ENCODE peak calls at places on chromosomes 6 and 20, in ten cellular contexts. F, U, A, B, T, H, W, Y, I and Z are unnamed samples. For H3K27me3, the result is how much of the 10 kb centered on the place peaks cover.

GRCh38 chr6:5341845-5342244 is 80.5 kb downstream of the FARS2 start:
- DNase-seq in I (no peak), T (no peak), A (no peak), U (no peak), B (no peak), H (no peak), Y (no peak), F (no peak), W (no peak), Z (no peak)

GRCh38 chr6:109013551-109014101 is 81.0 kb downstream of the SESN1 start:
- DNase-seq in H (no peak), I (no peak), T (no peak), A (no peak), F (no peak), U (no peak), W (no peak), Y (no peak), B (no peak), Z (no peak)

GRCh38 chr20:17504898-17505663 is 26.1 kb downstream of the BFSP1 start:
- DNase-seq in A (peak), Y (peak), W (peak), B (peak), I (peak), H (peak), F (peak), T (peak), U (peak), Z (peak)

GRCh38 chr6:53437557-53438202 is 88.9 kb upstream of the ELOVL5 start:
- DNase-seq in Y (peak), I (no peak), T (no peak), W (no peak), A (peak), H (no peak), B (no peak), U (no peak), F (peak), Z (peak)

GRCh38 chr6:100549406-100550167 is 84.9 kb upstream of the SIM1 start:
- DNase-seq in I (no peak), Y (no peak), B (no peak), F (peak), A (no peak), H (no peak), T (no peak), W (no peak), U (no peak), Z (no peak)

GRCh38 chr6:88867841-88868558 is 95.4 kb downstream of the RNGTT start:
- DNase-seq in U (no peak), F (peak), T (no peak), B (no peak), A (no peak), I (no peak), Y (no peak), H (no peak), W (no peak), Z (no peak)

GRCh38 chr20:26208296-26209091 is 511.8 kb upstream of the ZNF337 start:
- DNase-seq in F (no peak), H (no peak), T (no peak), A (no peak), Y (peak), U (no peak), I (peak), W (no peak), B (no peak), Z (no peak)

GRCh38 chr6:35948725-35949124 is 27.8 kb upstream of the SRPK1 start:
- DNase-seq in B (no peak), U (no peak), A (peak), F (peak), Y (no peak), H (no peak), T (no peak), W (no peak), I (no peak), Z (no peak)

GRCh38 chr6:158672726-158673125 is 22.9 kb downstream of the SYTL3 start:
- DNase-seq in U (no peak), H (no peak), T (no peak), Y (peak), A (no peak), F (no peak), I (no peak), B (no peak), W (no peak), Z (no peak)

GRCh38 chr6:135096403-135097130 is 41.9 kb upstream of the HBS1L start:
- DNase-seq in B (no peak), I (no peak), H (no peak), A (no peak), T (no peak), F (no peak), W (no peak), Y (no peak), U (no peak), Z (no peak)

GRCh38 chr20:19619904-19620430 is 138.1 kb upstream of the RIN2 start:
- DNase-seq in I (no peak), U (no peak), W (no peak), F (no peak), T (no peak), H (no peak), B (no peak), Y (no peak), A (no peak), Z (no peak)
- H3K27me3 ChIP-seq in I (under half), U (under half), W (under half), F (under half), T (under half), H (under half), B (under half), Y (under half), A (under half), Z (under half)

GRCh38 chr6:37176268-37177082 is 6.5 kb downstream of the PIM1 start:
- DNase-seq in I (no peak), W (no peak), Y (no peak), B (no peak), U (no peak), T (no peak), H (no peak), A (no peak), F (no peak), Z (no peak)
- TF ChIP-seq POLR2A in I (no peak), W (no peak), Y (no peak), B (no peak), U (no peak), T (no peak), H (no peak), A (no peak), F (peak), Z (no peak)

DNA sequence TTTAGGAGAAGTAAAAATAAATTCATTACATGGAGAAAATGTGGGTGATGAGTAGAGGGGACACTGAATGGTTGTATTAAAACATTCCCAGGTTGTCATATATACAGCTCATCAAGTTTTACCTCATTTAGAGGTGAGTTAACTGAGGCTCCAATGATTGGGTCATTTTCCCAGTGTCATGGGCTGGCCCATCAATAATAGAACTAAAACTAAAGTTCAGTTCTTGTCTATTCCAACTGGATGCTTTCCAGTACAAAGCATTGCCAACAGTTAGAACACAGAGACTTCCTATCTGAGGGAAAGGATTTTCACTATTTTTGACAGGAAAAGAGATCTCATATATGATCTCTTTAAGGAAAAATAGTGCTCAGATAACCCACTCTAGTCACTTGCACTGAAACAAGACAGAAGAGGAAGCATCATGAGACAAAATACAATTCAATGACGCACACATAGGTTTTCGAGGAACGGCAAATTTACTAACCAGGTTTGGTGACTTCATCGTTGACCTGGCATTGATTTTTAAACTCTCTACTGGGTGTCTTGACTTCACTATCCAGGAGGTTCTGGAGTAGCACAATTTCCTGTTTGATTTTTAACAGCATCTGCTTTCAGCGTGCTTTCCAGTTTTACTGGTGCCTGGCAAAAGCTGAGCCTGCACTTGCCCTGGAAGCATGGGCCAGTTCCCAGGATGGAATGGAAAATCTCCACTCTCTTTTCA is 195.5 kb upstream of the FBXL4 start:
- DNase-seq in U (no peak), T (no peak), I (no peak), W (no peak), F (no peak), H (no peak), Y (no peak), B (no peak), A (no peak), Z (no peak)
- H3K27ac ChIP-seq in U (no peak), T (no peak), I (no peak), W (no peak), F (no peak), H (no peak), Y (no peak), B (no peak), A (no peak), Z (no peak)

DNA sequence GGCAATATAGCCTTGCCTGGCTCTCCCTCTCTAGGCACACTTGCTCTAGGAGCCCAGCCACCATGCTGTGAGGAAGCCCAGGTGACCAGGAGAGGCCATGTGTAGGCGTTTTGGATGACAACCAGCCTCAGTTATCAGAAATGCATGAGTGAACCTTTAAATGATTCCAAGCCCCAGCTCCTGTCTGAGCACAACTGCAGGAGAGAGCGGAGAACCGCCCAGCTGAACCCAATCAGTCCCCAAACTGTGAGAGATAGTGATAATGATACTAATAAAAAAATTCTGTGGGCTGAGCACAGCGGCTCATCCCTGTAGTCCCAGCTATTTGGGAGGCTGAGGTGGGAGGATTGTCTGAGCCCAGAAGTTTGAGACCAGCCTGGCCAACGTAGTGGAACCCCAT is 83.8 kb upstream of the TOX2 start:
- DNase-seq in H (no peak), W (no peak), I (peak), Y (no peak), F (no peak), T (no peak), A (no peak), B (no peak), U (no peak), Z (no peak)
- H3K27me3 ChIP-seq in H (under half), W (under half), I (under half), Y (under half), F (under half), T (under half), A (under half), B (under half), U (under half), Z (under half)

DNA sequence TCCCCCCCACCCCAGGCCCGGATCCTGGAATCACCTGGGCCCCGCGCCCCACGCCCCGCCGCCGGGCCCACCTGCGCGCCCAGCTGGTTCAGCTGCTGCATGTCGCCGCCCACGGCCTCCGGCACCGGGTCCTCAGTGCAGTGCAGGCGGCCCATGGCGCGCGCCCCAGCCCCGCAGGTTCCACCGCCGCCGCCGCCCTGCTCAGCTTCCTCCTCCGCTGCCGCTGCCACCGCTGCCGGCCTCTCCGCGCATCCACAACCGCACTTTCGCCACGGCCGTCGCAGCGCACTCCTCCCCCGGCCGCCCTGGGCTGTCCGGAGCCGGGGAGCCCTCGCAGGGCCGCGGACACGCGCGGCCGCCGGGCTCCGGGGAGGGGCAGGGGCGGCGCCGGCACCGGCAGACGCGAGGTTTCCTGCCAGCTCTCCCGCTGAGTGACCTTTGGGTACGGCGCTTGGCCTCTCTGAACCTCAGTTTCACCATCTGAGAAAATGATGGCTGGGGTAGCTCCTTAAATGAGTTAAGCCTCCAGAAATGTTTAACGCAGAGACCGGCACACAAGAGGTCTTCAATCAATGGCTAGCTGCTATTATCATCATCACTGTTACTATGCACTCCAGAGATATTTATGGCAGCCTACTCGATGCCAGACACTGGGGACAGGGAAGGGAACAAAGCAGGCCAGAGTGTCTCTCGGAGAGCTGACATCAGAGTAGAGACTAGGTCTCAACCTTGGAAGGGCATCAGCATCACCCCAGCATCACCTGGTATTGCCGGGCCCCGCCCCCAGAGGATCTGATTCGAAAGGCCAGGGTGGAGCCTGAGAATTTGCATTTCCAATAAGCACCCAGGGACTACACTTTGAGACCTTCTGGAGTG is at the start of gene COMMD7:
- DNase-seq in I (peak), U (peak), B (peak), A (no peak), W (peak), T (peak), Y (peak), F (peak), H (peak), Z (peak)
- TF ChIP-seq POLR2A in I (no peak), U (no peak), B (no peak), A (no peak), W (no peak), T (no peak), Y (peak), F (peak), H (no peak), Z (no peak)

GRCh38 chr6:48671506-48671905 is 560.5 kb upstream of the PTCHD4 start:
- DNase-seq in T (no peak), Y (no peak), B (no peak), F (peak), W (no peak), U (no peak), I (no peak), A (no peak), H (no peak), Z (no peak)

GRCh38 chr6:48670546-48670945 is 559.5 kb upstream of the PTCHD4 start:
- DNase-seq in A (no peak), H (no peak), U (no peak), W (no peak), T (no peak), Y (no peak), F (no peak), B (no peak), I (no peak), Z (no peak)

GRCh38 chr6:48664850-48665249 is 553.9 kb upstream of the PTCHD4 start:
- DNase-seq in Y (no peak), U (no peak), T (no peak), A (no peak), F (peak), I (no peak), B (no peak), H (no peak), W (no peak), Z (no peak)

GRCh38 chr6:48667797-48668196 is 556.8 kb upstream of the PTCHD4 start:
- DNase-seq in U (no peak), Y (no peak), B (no peak), W (no peak), T (no peak), A (no peak), I (no peak), F (no peak), H (no peak), Z (no peak)
- H3K27ac ChIP-seq in U (no peak), Y (no peak), B (no peak), W (no peak), T (no peak), A (no peak), I (no peak), F (no peak), H (no peak), Z (no peak)

GRCh38 chr20:21509079-21509596 is 4.7 kb downstream of the NKX2-2 start:
- DNase-seq in W (no peak), I (no peak), F (no peak), Y (no peak), B (no peak), A (no peak), U (no peak), H (no peak), T (no peak), Z (no peak)
- H3K27me3 ChIP-seq in W (half or more), I (half or more), F (half or more), Y (half or more), B (half or more), A (under half), U (half or more), H (half or more), T (under half), Z (half or more)

GRCh38 chr6:129603731-129604130 is 106.2 kb downstream of the ARHGAP18 start:
- DNase-seq in Y (no peak), B (no peak), A (no peak), I (no peak), W (no peak), T (no peak), U (no peak), H (no peak), F (no peak), Z (no peak)

GRCh38 chr6:129597023-129597713 is 112.8 kb downstream of the ARHGAP18 start:
- DNase-seq in W (no peak), F (no peak), T (no peak), H (no peak), U (no peak), A (no peak), I (no peak), Y (peak), B (no peak), Z (no peak)

GRCh38 chr6:129599467-129599866 is 110.5 kb downstream of the ARHGAP18 start:
- DNase-seq in B (no peak), Y (no peak), F (no peak), W (no peak), H (no peak), U (no peak), A (no peak), I (no peak), T (no peak), Z (no peak)

GRCh38 chr6:129601323-129601722 is 108.7 kb downstream of the ARHGAP18 start:
- DNase-seq in Y (no peak), W (no peak), T (no peak), I (no peak), H (no peak), U (no peak), F (no peak), A (no peak), B (no peak), Z (no peak)

DNA sequence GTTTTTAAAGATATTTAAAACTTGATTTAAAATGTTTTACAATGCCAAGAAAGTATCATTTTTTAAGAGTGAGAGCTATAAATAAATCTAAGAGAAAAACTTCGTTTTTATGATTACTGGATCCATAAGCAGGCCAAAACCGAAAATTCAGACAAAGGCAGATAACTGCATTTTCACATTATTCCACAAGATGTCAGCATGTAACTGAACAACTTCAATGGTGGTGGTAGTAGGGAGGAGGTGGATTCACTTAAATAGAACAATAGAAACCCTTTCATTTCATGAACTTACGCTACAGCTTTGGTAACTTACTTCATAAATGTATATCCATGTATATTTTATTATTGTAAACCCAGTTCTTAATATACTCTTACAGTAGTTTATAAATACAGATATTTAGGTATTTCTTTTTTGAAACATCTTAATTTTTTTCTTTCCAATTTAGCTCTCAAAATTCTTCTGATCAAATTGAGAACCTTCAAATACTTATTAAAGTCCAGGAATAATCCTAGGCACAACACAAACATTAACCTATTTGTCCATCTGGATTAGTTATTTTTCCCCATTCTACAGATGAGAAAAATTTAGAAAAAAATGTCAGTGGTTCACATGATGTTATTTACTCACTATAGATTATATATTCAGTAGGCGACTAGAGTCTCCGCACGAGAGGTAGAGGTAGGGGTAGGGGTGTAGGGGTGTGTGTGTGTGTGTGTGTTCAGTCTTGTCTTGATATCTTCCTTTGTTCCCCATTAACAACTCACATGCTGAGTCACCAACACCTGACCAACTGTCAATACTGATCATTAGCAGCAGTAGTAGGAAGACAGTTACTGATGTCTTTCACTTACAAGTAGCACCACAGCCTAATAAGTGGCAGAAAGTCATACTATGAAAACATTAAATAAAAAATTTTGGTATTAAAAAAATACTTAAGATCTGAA is 111.5 kb downstream of the ARHGAP18 start:
- DNase-seq in I (no peak), T (no peak), W (no peak), A (peak), Y (no peak), B (peak), H (no peak), U (no peak), F (peak), Z (peak)
- TF ChIP-seq POLR2A in I (no peak), T (no peak), W (no peak), A (no peak), Y (no peak), B (no peak), H (no peak), U (no peak), F (peak), Z (no peak)

DNA sequence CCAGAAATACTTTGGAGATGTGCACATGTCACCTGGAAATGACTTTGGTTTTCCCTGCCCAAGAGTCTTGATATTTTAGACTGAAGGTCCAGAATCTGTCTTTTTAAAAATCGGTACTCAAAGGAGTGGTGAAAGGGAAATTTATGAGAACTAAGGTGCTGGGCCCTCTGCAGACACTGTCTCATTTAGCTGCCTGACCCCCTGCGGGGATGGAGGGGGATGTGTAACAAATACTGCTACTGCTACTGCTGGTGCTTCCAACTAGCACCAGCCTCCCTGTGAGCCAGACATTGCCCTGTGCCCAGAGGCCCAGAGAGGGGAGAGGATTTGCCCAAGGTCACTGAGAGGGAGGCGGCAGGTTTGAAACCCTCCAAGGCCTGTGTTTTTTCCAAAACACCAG is 7.0 kb downstream of the SCRT2 start:
- DNase-seq in T (no peak), F (no peak), W (no peak), U (no peak), H (no peak), Y (no peak), A (no peak), I (no peak), B (no peak), Z (no peak)
- H3K27ac ChIP-seq in T (no peak), F (no peak), W (no peak), U (no peak), H (no peak), Y (no peak), A (no peak), I (no peak), B (no peak), Z (no peak)

GRCh38 chr20:9507544-9508239 is 6.7 kb upstream of the LAMP5 start:
- DNase-seq in Y (no peak), H (no peak), T (no peak), U (no peak), A (no peak), I (no peak), F (no peak), W (no peak), B (no peak), Z (no peak)
- H3K27me3 ChIP-seq in Y (under half), H (half or more), T (under half), U (under half), A (under half), I (half or more), F (half or more), W (half or more), B (half or more), Z (under half)